ENCODE peak calls at places on chromosomes 4 and X, in six cellular contexts. M is K562, F is WTC11, T is H1, I is GM23338, L is HepG2. O is an unnamed sample.

GRCh38 chrX:103197721-103198306 is 17.1 kb upstream of the BEX4 start:
- DNase-seq in M (no peak), F (no peak), T (no peak), I (no peak), L (no peak), O (no peak)

GRCh38 chrX:74535211-74535621 is 79.2 kb downstream of the RLIM start:
- DNase-seq in M (peak; percentile 16), F (peak; percentile 16), T (no peak), I (peak; percentile 62), L (peak; percentile 16), O (no peak)

GRCh38 chr4:145815027-145815612 is 123.5 kb downstream of the ZNF827 start:
- DNase-seq in M (no peak), F (no peak), T (no peak), I (no peak), L (no peak), O (no peak)

GRCh38 chrX:27889878-27890277 is 82.1 kb downstream of the MAGEB10 start:
- DNase-seq in M (no peak), F (no peak), T (no peak), I (no peak), L (no peak), O (no peak)

GRCh38 chr4:121599049-121599448 is 97.7 kb downstream of the ANXA5 start:
- DNase-seq in M (no peak), F (no peak), T (no peak), I (no peak), L (no peak), O (no peak)

GRCh38 chr4:5863461-5864113 is 29.3 kb downstream of the CRMP1 start:
- DNase-seq in M (no peak), F (no peak), T (no peak), I (peak; percentile 46), L (no peak), O (no peak)

GRCh38 chr4:184386271-184386781 is 88.0 kb downstream of the IRF2 start:
- DNase-seq in M (peak; percentile 89), F (peak; percentile 25), T (peak; percentile 47), I (peak; percentile 83), L (no peak), O (no peak)

GRCh38 chr4:78599931-78600375 is 48.4 kb downstream of the ANXA3 start:
- DNase-seq in M (peak; percentile 94), F (no peak), T (no peak), I (no peak), L (no peak), O (no peak)

GRCh38 chrX:23844502-23845138 is 61.6 kb downstream of the SAT1 start:
- DNase-seq in M (peak; percentile 66), F (no peak), T (no peak), I (no peak), L (peak; percentile 65), O (no peak)

GRCh38 chr4:123672987-123673386 is 276.4 kb downstream of the SPRY1 start:
- DNase-seq in M (no peak), F (no peak), T (no peak), I (no peak), L (no peak), O (no peak)

GRCh38 chrX:121570072-121570841 is 522.8 kb downstream of the GLUD2 start:
- DNase-seq in M (no peak), F (no peak), T (no peak), I (no peak), L (no peak), O (no peak)

GRCh38 chr4:89338206-89338605 is 30.6 kb upstream of the GPRIN3 start:
- DNase-seq in M (no peak), F (no peak), T (no peak), I (no peak), L (no peak), O (no peak)

GRCh38 chrX:40485427-40485826 is 95.3 kb upstream of the ATP6AP2 start:
- DNase-seq in M (no peak), F (no peak), T (no peak), I (no peak), L (no peak), O (no peak)

GRCh38 chr4:176034498-176034897 is 31.1 kb upstream of the WDR17 start:
- DNase-seq in M (peak; percentile 5), F (no peak), T (no peak), I (peak; percentile 66), L (no peak), O (no peak)

GRCh38 chrX:9687899-9688298 is 77.7 kb downstream of the GPR143 start:
- DNase-seq in M (no peak), F (no peak), T (no peak), I (no peak), L (no peak), O (no peak)

GRCh38 chr4:13829457-13829856 is 201.9 kb upstream of the BOD1L1 start:
- DNase-seq in M (no peak), F (no peak), T (no peak), I (no peak), L (no peak), O (no peak)

GRCh38 chr4:38154681-38155588 is 194.7 kb downstream of the PTTG2 start:
- DNase-seq in M (peak; percentile 38), F (no peak), T (no peak), I (no peak), L (no peak), O (no peak)

GRCh38 chr4:38488891-38489861 is 174.8 kb upstream of the KLF3 start:
- DNase-seq in M (no peak), F (peak; percentile 37), T (no peak), I (peak; percentile 69), L (no peak), O (no peak)

DNA sequence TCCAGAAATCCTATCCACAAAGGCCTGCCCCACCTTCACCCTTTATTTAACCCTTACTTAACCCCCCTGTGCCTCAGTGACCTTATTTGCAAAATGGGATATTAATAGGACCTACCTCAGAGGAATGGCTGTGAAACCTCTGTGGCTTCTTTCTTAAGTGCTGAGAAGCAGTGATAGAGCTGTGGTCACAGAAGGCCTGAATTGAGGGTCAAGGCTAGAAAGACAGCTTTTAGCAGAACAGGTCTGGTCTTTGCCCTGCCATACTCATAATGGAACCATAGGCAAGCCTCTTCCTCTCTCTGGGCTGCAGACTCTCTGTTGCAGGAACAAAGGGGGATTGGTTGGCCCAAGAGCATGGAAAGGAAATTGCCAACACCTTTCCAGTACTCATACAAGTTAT is 63.5 kb upstream of the MAMLD1 start:
- DNase-seq in M (no peak), F (no peak), T (no peak), I (no peak), L (no peak), O (no peak)
- TF ChIP-seq CREB1 in M (no peak), F (no peak), T (no peak), I (no peak), L (no peak), O (no peak)

DNA sequence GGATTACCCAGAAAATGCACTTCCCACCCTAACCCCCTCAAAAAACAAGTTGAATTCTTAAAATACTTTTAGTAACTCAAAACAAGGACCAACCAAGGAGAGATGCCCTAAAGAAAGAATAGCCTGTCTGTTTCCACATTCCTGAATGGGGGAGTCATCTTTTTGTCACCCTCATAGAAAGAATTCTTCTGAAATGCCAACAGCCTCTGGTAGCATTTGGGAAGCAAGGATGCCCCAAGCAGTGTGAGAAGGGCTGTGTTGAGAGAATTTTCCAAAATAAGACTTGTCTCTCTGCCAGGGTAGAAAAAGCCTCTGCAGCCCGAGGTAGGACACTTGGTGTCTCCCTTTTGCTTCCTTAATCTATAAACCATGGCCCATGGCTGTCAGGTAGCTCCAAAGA is 173.1 kb upstream of the VCX3A start:
- DNase-seq in M (no peak), F (no peak), T (no peak), I (peak; percentile 44), L (no peak), O (no peak)
- TF ChIP-seq CREB1 in M (no peak), F (no peak), T (no peak), I (no peak), L (no peak), O (no peak)

GRCh38 chr4:47686294-47686872 is 151.5 kb downstream of the CORIN start:
- DNase-seq in M (peak; percentile 69), F (peak; percentile 73), T (peak; percentile 19), I (peak; percentile 71), L (peak; percentile 35), O (peak; percentile 13)
- TF ChIP-seq CREB1 in M (no peak), F (no peak), T (no peak), I (no peak), L (no peak), O (no peak)

GRCh38 chr4:48699470-48699869 is 80.6 kb downstream of the FRYL start:
- DNase-seq in M (no peak), F (no peak), T (no peak), I (no peak), L (peak; percentile 7), O (no peak)
- TF ChIP-seq CREB1 in M (no peak), F (no peak), T (no peak), I (no peak), L (no peak), O (no peak)

GRCh38 chr4:8198906-8199593 is at the start of gene SH3TC1:
- DNase-seq in M (peak; percentile 64), F (no peak), T (no peak), I (no peak), L (peak; percentile 86), O (peak; percentile 68)

GRCh38 chr4:8201341-8201781 is 2.3 kb downstream of the SH3TC1 start:
- DNase-seq in M (no peak), F (no peak), T (no peak), I (no peak), L (no peak), O (peak; percentile 45)

GRCh38 chr4:8199594-8200301 is 658 bp downstream of the SH3TC1 start:
- DNase-seq in M (no peak), F (no peak), T (no peak), I (no peak), L (no peak), O (no peak)

GRCh38 chr4:8202108-8202507 is 3.0 kb downstream of the SH3TC1 start:
- DNase-seq in M (no peak), F (no peak), T (no peak), I (no peak), L (no peak), O (no peak)

DNA sequence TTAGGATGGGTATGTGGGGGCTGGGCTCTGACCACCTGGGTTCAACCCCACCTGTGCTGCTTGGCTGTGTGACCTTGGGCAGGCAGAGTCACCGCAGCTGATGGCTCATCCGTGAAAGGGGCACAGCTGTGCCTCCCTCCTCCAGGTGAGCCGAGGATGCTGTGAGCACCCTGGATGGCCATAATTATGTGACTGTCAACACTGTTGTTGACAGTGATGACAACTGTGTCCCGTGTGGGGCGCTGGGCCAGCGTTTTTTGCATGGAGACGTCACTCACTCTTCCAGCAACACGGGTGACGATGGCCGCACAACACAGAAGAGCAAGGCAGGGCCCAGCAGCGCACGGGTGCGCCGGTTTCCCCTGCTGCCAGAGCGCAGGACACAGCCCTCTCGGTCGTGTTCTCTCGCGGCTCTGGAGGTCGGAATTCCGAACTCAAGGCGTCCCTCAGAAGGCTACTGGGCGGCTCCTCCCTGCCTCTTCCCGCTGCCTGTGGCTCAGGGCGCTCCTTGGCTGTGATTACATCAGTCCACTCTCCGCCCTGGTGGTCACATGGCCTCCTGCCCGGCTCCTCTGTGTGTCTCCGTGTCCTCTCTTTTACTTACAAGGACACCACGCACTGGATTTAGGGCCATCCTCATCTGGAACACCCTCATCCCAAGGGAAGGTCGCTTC is 1.3 kb downstream of the SH3TC1 start:
- DNase-seq in M (peak; percentile 47), F (no peak), T (no peak), I (no peak), L (no peak), O (no peak)
- TF ChIP-seq CREB1 in M (peak; percentile 51), F (no peak), T (no peak), I (no peak), L (no peak), O (no peak)